ENCODE peak calls at places on chromosomes 7 and 10, in nine cellular contexts. R is IMR-90, Z is endodermal cell, K is Peyer's patch, T is mucosa of descending colon, N is heart right ventricle, O is astrocyte, L is stomach, H is DND-41. F is an unnamed sample.

GRCh38 chr7:102417105-102417504 is 16.3 kb upstream of the ORAI2 start:
- DNase-seq in R (no peak), T (no peak), H (no peak), O (no peak), L (no peak), Z (no peak), N (no peak), K (no peak), F (peak; percentile 60)

GRCh38 chr7:93226310-93226709 is at the start of gene HEPACAM2:
- DNase-seq in R (no peak), L (no peak), N (no peak), O (no peak), H (no peak), K (no peak), Z (no peak), T (peak; percentile 24), F (no peak)

GRCh38 chr7:135658564-135658963 is 3.8 kb upstream of the STMP1 start:
- DNase-seq in T (no peak), N (no peak), R (no peak), K (no peak), Z (no peak), L (no peak), O (no peak), H (no peak), F (no peak)

GRCh38 chr10:110774069-110775021 is 97.4 kb upstream of the PDCD4 start:
- DNase-seq in L (no peak), Z (no peak), K (no peak), R (peak; percentile 70), H (no peak), T (no peak), N (no peak), O (peak; percentile 84), F (peak; percentile 63)

GRCh38 chr10:132808568-132809236 is 22.8 kb upstream of the NKX6-2 start:
- DNase-seq in N (no peak), K (no peak), L (no peak), Z (peak; percentile 54), H (no peak), R (no peak), O (no peak), T (no peak), F (no peak)

GRCh38 chr10:3813986-3814831 is 29.2 kb upstream of the KLF6 start:
- DNase-seq in H (no peak), L (no peak), T (no peak), R (peak; percentile 35), O (peak; percentile 61), N (no peak), Z (no peak), K (no peak), F (no peak)

GRCh38 chr7:98826811-98827231 is 43.0 kb downstream of the TMEM130 start:
- DNase-seq in L (peak; percentile 67), R (no peak), H (no peak), O (no peak), K (no peak), Z (peak; percentile 66), N (peak; percentile 88), T (no peak), F (no peak)

GRCh38 chr7:31702354-31702753 is 15.3 kb downstream of the PPP1R17 start:
- DNase-seq in H (no peak), T (no peak), L (no peak), R (no peak), K (no peak), Z (no peak), O (no peak), N (no peak), F (no peak)

GRCh38 chr10:114024876-114025609 is 18.6 kb upstream of the ADRB1 start:
- DNase-seq in O (no peak), K (no peak), R (peak; percentile 20), Z (no peak), T (no peak), H (peak; percentile 66), N (no peak), L (no peak), F (no peak)

GRCh38 chr10:6912424-6912823 is 332.3 kb upstream of the PRKCQ start:
- DNase-seq in L (no peak), H (no peak), T (peak; percentile 16), Z (no peak), R (peak; percentile 15), N (no peak), K (no peak), O (peak; percentile 45), F (no peak)

GRCh38 chr7:156475179-156475578 is 165.4 kb upstream of the RNF32 start:
- DNase-seq in O (peak; percentile 16), R (no peak), T (no peak), N (no peak), K (no peak), H (no peak), L (no peak), Z (peak; percentile 17), F (no peak)

GRCh38 chr10:71336632-71337031 is 17.6 kb downstream of the SLC29A3 start:
- DNase-seq in T (no peak), L (no peak), H (no peak), K (no peak), O (no peak), Z (no peak), N (no peak), R (no peak), F (no peak)

GRCh38 chr10:71333154-71333887 is 14.3 kb downstream of the SLC29A3 start:
- DNase-seq in O (no peak), R (no peak), H (peak; percentile 47), K (no peak), L (no peak), Z (no peak), T (no peak), N (no peak), F (no peak)

GRCh38 chr10:71337219-71337625 is 18.2 kb downstream of the SLC29A3 start:
- DNase-seq in L (no peak), R (no peak), N (no peak), O (no peak), T (peak; percentile 39), Z (no peak), H (no peak), K (no peak), F (no peak)

GRCh38 chr10:71334228-71334791 is 15.3 kb downstream of the SLC29A3 start:
- DNase-seq in L (no peak), O (no peak), N (no peak), T (no peak), K (no peak), R (no peak), H (no peak), Z (no peak), F (no peak)

DNA sequence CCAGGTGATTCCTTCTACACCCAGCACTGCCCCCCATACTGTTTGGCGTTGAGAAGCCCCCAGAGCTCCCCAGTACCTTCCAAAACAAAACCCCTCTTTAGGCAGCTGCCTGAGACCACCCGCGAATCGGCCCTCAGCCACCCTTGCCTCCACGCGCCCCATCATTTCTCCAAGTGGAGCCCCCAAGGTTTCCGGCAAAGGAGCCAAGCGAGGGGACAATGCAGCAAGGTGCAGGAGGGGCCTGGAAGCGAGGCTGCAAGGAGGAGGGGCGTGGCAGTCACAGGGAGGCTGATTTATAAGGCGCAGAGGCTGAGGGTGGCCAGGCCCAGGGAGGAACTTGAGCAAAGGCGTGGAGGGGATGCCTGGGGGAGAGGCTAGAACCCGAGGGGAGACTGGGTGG is 16.1 kb downstream of the SLC29A3 start:
- DNase-seq in O (no peak), L (no peak), T (no peak), R (no peak), N (no peak), Z (no peak), H (no peak), K (no peak), F (no peak)
- H3K4me1 ChIP-seq in O (no peaks in the 10 kb centered on the region), L (peaks cover 74% of the 10 kb centered on the region), T (peaks cover 7% of the 10 kb centered on the region), R (no peaks in the 10 kb centered on the region), N (no peaks in the 10 kb centered on the region), Z (no peaks in the 10 kb centered on the region), H (peaks cover 17% of the 10 kb centered on the region), K (no peaks in the 10 kb centered on the region), F (no peaks in the 10 kb centered on the region)

GRCh38 chr10:33183658-33184057 is 150.8 kb downstream of the NRP1 start:
- DNase-seq in T (no peak), O (no peak), K (no peak), L (no peak), N (no peak), Z (no peak), R (no peak), H (no peak), F (no peak)
- H3K36me3 ChIP-seq in T (no peaks in the 10 kb centered on the region), O (peaks cover 37% of the 10 kb centered on the region), K (no peaks in the 10 kb centered on the region), L (peaks cover 57% of the 10 kb centered on the region), N (peaks cover 5% of the 10 kb centered on the region), Z (peaks cover 63% of the 10 kb centered on the region), R (peaks cover 38% of the 10 kb centered on the region), H (no peaks in the 10 kb centered on the region), F (no peaks in the 10 kb centered on the region)

GRCh38 chr10:67837519-67838314 is at the start of gene DNAJC12:
- DNase-seq in R (peak; percentile 82), H (peak; percentile 19), O (peak; percentile 59), K (no peak), T (peak; percentile 37), N (no peak), Z (no peak), L (no peak), F (peak; percentile 15)

GRCh38 chr10:67836972-67837371 is 1.0 kb downstream of the DNAJC12 start:
- DNase-seq in R (no peak), L (no peak), Z (no peak), O (no peak), K (no peak), N (no peak), T (no peak), H (no peak), F (no peak)

GRCh38 chr10:67839957-67840356 is 2.0 kb upstream of the DNAJC12 start:
- DNase-seq in R (peak; percentile 31), Z (no peak), L (no peak), T (no peak), K (no peak), N (no peak), O (peak; percentile 36), H (no peak), F (no peak)

GRCh38 chr10:67834375-67834774 is 3.6 kb downstream of the DNAJC12 start:
- DNase-seq in N (no peak), O (no peak), T (no peak), H (no peak), R (no peak), L (no peak), K (no peak), Z (no peak), F (no peak)

DNA sequence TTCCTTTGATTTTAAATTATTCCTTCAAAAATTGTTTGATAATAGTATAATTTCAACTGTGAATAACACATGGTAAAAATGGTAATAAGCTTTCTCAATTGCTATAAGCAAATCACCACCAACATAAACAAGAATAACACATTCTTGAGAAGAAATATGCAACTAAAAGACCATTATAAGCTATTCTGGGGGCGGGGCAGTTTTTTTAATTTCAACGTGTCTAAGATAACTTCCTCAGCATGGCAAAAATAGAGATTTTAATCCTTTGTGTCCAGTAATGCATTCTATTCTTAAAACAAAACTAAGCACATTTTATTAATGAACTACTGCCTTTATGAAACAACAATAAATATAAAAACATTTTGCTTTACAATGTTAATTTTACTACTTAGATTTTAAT is 1.5 kb downstream of the DNAJC12 start:
- DNase-seq in R (no peak), T (no peak), H (no peak), K (no peak), L (no peak), Z (no peak), O (no peak), N (no peak), F (no peak)
- H3K4me3 ChIP-seq in R (no peak overlapping the region), T (no peak overlapping the region), H (no peak overlapping the region), K (no peak overlapping the region), L (no peak overlapping the region), Z (no peak overlapping the region), O (no peak overlapping the region), N (no peak overlapping the region), F (no peak overlapping the region)

DNA sequence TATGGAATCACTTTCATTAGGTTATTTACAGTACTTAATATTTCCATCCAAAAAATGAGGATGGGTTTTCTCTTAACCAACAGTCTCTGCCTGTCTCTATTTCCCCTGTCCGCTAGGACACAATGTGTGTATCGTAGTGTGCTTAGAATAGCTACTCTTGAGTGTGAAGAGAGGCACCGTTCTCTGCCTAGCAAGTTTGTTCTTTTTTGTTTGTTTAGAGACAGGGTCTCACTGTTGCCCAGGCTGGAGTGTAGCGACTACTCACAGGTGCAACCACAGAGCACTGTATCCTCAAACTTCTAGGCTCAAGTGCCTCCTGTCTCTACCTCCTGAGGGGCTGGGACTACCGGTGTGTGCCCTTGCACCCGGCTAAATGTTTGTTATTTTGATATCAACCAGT is 121.9 kb downstream of the ANK3 start:
- DNase-seq in L (no peak), O (no peak), T (no peak), Z (no peak), R (no peak), H (no peak), N (no peak), K (no peak), F (no peak)
- H3K4me1 ChIP-seq in L (no peaks in the 10 kb centered on the region), O (no peaks in the 10 kb centered on the region), T (no peaks in the 10 kb centered on the region), Z (peaks cover 10% of the 10 kb centered on the region), R (no peaks in the 10 kb centered on the region), H (no peaks in the 10 kb centered on the region), N (peaks cover 5% of the 10 kb centered on the region), K (no peaks in the 10 kb centered on the region), F (no peaks in the 10 kb centered on the region)